ENCODE peak calls at places on chromosomes 12 and 14, in five cellular contexts. J is BE2C, D is astrocyte of the spinal cord, U is AG04450, Q is GM23338. C is an unnamed sample.

GRCh38 chr14:64417042-64417770 is 29.1 kb downstream of the MTHFD1 start:
- DNase-seq in D (peak), Q (no peak), J (no peak), U (no peak), C (no peak)

GRCh38 chr12:19150273-19150895 is 20.9 kb downstream of the PLEKHA5 start:
- DNase-seq in Q (no peak), D (peak), U (no peak), J (no peak), C (no peak)

GRCh38 chr12:130965214-130965613 is 11.5 kb downstream of the ADGRD1 start:
- DNase-seq in D (no peak), J (no peak), Q (no peak), U (no peak), C (no peak)

GRCh38 chr14:90578283-90578985 is 181.6 kb downstream of the CALM1 start:
- DNase-seq in Q (no peak), U (no peak), D (no peak), J (peak), C (no peak)

GRCh38 chr14:20978687-20979086 is 11.1 kb upstream of the METTL17 start:
- DNase-seq in Q (no peak), D (no peak), U (no peak), J (no peak), C (no peak)

GRCh38 chr14:70811065-70811464 is 1.8 kb upstream of the MAP3K9 start:
- DNase-seq in J (no peak), Q (no peak), D (no peak), U (no peak), C (no peak)

GRCh38 chr12:130044991-130045621 is 117.2 kb upstream of the FZD10 start:
- DNase-seq in U (no peak), D (no peak), J (no peak), Q (peak), C (peak)

GRCh38 chr12:6250343-6250742 is 50.1 kb downstream of the CD9 start:
- DNase-seq in D (no peak), Q (no peak), U (no peak), J (peak), C (no peak)

GRCh38 chr12:118715647-118716046 is 265.7 kb upstream of the SRRM4 start:
- DNase-seq in D (no peak), U (no peak), J (no peak), Q (no peak), C (no peak)

GRCh38 chr12:7107181-7108041 is 1.6 kb downstream of the C1RL start:
- DNase-seq in U (no peak), D (no peak), Q (no peak), J (no peak), C (no peak)

GRCh38 chr14:69612014-69612758 is 790 bp downstream of the SUSD6 start:
- DNase-seq in Q (peak), U (no peak), D (peak), J (peak), C (no peak)

GRCh38 chr14:100979780-100980179 is 76.3 kb upstream of the RTL1 start:
- DNase-seq in Q (no peak), J (no peak), D (peak), U (peak), C (no peak)

GRCh38 chr12:108594-108993 is 42.0 kb downstream of the IQSEC3 start:
- DNase-seq in U (no peak), D (no peak), J (peak), Q (no peak), C (no peak)

GRCh38 chr14:92917041-92917940 is 5.7 kb upstream of the CHGA start:
- DNase-seq in Q (no peak), U (no peak), J (peak), D (no peak), C (no peak)

GRCh38 chr14:47833006-47833405 is 157.6 kb upstream of the MDGA2 start:
- DNase-seq in U (no peak), J (no peak), D (no peak), Q (no peak), C (no peak)

GRCh38 chr14:65167072-65167645 is 64.8 kb upstream of the MAX start:
- DNase-seq in U (no peak), D (no peak), Q (peak), J (no peak), C (no peak)

GRCh38 chr14:104390941-104391901 is 188.3 kb upstream of the C14orf180 start:
- DNase-seq in Q (no peak), J (no peak), U (no peak), D (no peak), C (peak)

GRCh38 chr14:31566456-31566855 is 5.3 kb downstream of the NUBPL start:
- DNase-seq in D (no peak), U (no peak), J (no peak), Q (no peak), C (no peak)

GRCh38 chr14:38040411-38040810 is 167.3 kb upstream of the SSTR1 start:
- DNase-seq in U (no peak), Q (no peak), J (no peak), D (no peak), C (no peak)

GRCh38 chr12:112998997-112999767 is 20.9 kb downstream of the OAS2 start:
- DNase-seq in U (no peak), D (no peak), Q (no peak), J (no peak), C (no peak)

GRCh38 chr12:52663420-52663819 is 11.4 kb upstream of the KRT2 start:
- DNase-seq in D (no peak), J (no peak), Q (no peak), U (no peak), C (no peak)

GRCh38 chr14:95018845-95019244 is 138.5 kb downstream of the DICER1 start:
- DNase-seq in Q (no peak), D (no peak), J (no peak), U (no peak), C (no peak)

GRCh38 chr14:35122696-35123387 is 490 bp downstream of the PRORP start:
- DNase-seq in D (peak), Q (peak), J (no peak), U (peak), C (no peak)

GRCh38 chr12:44582521-44582920 is 293.6 kb downstream of the NELL2 start:
- DNase-seq in U (no peak), Q (no peak), D (no peak), J (no peak), C (no peak)

GRCh38 chr14:65255583-65256443 is 153.5 kb upstream of the MAX start:
- DNase-seq in U (no peak), Q (peak), J (peak), D (no peak), C (peak)

GRCh38 chr14:23347406-23348296 is 5.0 kb downstream of the SLC22A17 start:
- DNase-seq in D (no peak), Q (no peak), U (no peak), J (no peak), C (no peak)

GRCh38 chr14:92982941-92983340 is 60.0 kb downstream of the CHGA start:
- DNase-seq in D (peak), U (no peak), Q (no peak), J (no peak), C (no peak)

DNA sequence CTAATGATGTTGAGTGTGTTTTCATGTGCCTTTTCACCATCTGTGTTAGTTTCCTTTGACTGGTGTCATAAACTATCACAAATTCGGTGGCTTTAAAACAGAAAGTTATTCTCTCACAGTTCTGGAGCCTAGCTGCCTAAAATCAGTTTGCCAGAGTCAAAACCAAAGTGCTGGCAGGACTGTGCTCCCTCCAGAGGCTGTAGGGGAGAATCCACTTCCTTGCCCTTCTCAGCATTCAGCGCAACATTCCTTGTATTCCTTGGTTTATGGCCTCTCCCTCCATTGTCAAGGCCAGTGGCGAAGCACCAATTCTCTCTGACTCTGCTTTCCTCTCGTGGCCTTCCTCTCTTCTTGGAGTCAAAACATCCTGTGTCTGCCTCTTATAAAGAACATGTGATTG is 174.2 kb upstream of the PDE3A start:
- DNase-seq in D (peak), U (no peak), J (peak), Q (peak), C (peak)
- TF ChIP-seq CTCF in D (peak), U (peak), J (peak), Q (peak), C (peak)

DNA sequence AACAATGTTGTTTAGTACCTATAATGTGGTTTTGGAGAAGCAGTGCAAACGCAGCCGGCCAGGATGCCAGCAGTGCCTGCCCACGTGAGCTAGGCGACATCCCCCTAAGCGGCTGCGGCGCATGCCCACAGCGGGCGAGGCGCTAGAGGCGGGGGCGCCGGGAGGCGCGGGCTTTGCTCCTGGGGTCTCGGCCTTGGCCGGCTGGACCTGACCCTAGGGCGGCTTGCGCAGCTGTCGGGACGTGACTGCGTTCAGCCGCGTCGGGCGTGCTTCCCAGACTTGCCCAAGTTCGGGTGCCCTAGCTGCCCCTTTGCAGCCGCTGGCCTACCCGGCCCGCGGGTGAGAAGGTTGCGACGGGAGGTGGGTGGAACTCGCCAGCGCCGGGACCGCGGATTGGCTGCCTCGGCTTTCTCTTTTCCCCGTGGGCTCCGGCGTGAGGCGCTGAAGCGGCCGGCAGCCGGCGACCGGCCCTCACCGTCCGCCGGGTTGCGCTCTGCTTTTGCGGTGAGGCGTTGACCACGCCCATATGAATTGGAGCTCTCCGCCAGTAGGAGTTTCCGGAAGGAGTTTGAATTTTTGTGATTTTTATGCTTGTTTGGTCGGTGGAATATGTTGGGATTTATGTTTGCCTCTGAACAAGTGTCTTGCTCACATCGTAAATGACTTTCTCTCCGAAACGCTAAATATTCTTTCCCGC is at the start of gene TMEM19:
- DNase-seq in D (peak), Q (peak), U (peak), J (peak), C (peak)
- TF ChIP-seq CTCF in D (peak), Q (no peak), U (peak), J (peak), C (no peak)

GRCh38 chr14:79584679-79585078 is 626.6 kb downstream of the DIO2 start:
- DNase-seq in D (peak), J (no peak), U (peak), Q (no peak), C (no peak)
- TF ChIP-seq CTCF in D (peak), J (no peak), U (peak), Q (no peak), C (no peak)

GRCh38 chr12:122732170-122732569 is 1.5 kb upstream of the HCAR1 start:
- DNase-seq in J (no peak), Q (no peak), D (no peak), U (no peak), C (no peak)

GRCh38 chr12:122732611-122733010 is 2.0 kb upstream of the HCAR1 start:
- DNase-seq in J (no peak), D (no peak), U (no peak), Q (no peak), C (no peak)

GRCh38 chr12:122726056-122726558 is 4.5 kb downstream of the HCAR1 start:
- DNase-seq in D (peak), Q (peak), U (no peak), J (no peak), C (no peak)

GRCh38 chr12:122730215-122731014 is at the start of gene HCAR1:
- DNase-seq in J (no peak), D (peak), Q (no peak), U (no peak), C (no peak)

GRCh38 chr12:122729583-122730214 is 945 bp downstream of the HCAR1 start:
- DNase-seq in Q (no peak), U (no peak), D (no peak), J (no peak), C (no peak)
- TF ChIP-seq CTCF in Q (no peak), U (no peak), D (no peak), J (no peak), C (no peak)

GRCh38 chr12:88574278-88574677 is 6.0 kb downstream of the KITLG start:
- DNase-seq in D (no peak), J (no peak), Q (no peak), U (no peak), C (no peak)

GRCh38 chr12:88578274-88578673 is 2.0 kb downstream of the KITLG start:
- DNase-seq in Q (no peak), U (no peak), D (peak), J (no peak), C (peak)

GRCh38 chr12:88577537-88577936 is 2.7 kb downstream of the KITLG start:
- DNase-seq in U (no peak), Q (no peak), J (no peak), D (peak), C (no peak)

GRCh38 chr12:88572785-88573565 is 7.3 kb downstream of the KITLG start:
- DNase-seq in J (no peak), Q (peak), D (no peak), U (no peak), C (no peak)

DNA sequence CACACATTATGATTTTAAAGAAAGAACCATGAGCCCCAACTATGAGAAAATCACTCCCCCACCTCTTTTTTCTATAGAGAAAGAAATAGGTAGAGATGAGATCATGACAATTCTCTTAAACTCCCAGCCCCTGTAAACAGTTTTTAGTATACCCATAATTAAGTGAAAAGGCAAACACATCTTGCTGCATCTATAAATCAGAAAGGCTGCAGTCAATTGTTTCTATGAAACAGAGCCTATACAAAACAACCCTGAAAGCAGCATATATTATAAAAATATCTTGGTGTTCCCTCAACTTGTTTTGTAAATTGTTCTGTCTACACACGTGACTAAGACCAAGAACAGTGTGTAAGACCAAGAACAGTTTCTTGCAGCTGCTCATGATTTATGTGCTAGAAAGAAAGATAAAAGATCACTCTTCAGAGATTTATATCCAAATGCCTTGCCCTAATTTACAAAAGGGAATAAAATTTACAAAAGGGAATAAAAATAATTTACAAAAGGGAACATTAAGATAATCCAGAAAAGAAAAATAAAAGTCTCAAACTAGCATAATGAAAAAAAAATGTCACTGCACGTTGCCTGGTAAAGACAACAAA is 4.8 kb downstream of the KITLG start:
- DNase-seq in Q (no peak), D (no peak), J (no peak), U (no peak), C (no peak)
- TF ChIP-seq CTCF in Q (no peak), D (no peak), J (no peak), U (no peak), C (no peak)

GRCh38 chr12:20382117-20382516 is 13.8 kb downstream of the PDE3A start:
- DNase-seq in J (no peak), D (no peak), Q (no peak), U (no peak), C (no peak)

GRCh38 chr12:20372326-20373097 is 4.2 kb downstream of the PDE3A start:
- DNase-seq in J (no peak), Q (no peak), U (no peak), D (no peak), C (no peak)

GRCh38 chr12:20374775-20375174 is 6.4 kb downstream of the PDE3A start:
- DNase-seq in D (no peak), U (no peak), Q (no peak), J (no peak), C (no peak)

GRCh38 chr12:20377750-20378149 is 9.4 kb downstream of the PDE3A start:
- DNase-seq in U (no peak), D (no peak), Q (no peak), J (no peak), C (no peak)

GRCh38 chr12:20376984-20377383 is 8.6 kb downstream of the PDE3A start:
- DNase-seq in Q (no peak), J (peak), D (peak), U (no peak), C (no peak)
- TF ChIP-seq CTCF in Q (peak), J (peak), D (peak), U (peak), C (peak)